ENCODE peak calls at places on chromosomes 7 and 10, in seven cellular contexts. One of them, this sample, is unnamed.

GRCh38 chr10:42987121-42987541 is 89.7 kb upstream of the RET start:
- DNase-seq in HuH-7.5: no peak
- DNase-seq in AG08396: no peak
- DNase-seq in GM20000: no peak
- DNase-seq in skeletal muscle cell: no peak
- DNase-seq in NCI-H2171 treated with DMSO at 0.1 percent for 48 hours: no peak
- DNase-seq in retina: no peak
- DNase-seq in this sample: no peak

GRCh38 chr7:13050703-13051102 is 363.3 kb downstream of the ARL4A start:
- DNase-seq in HuH-7.5: no peak
- DNase-seq in AG08396: peak
- DNase-seq in GM20000: no peak
- DNase-seq in skeletal muscle cell: peak
- DNase-seq in NCI-H2171 treated with DMSO at 0.1 percent for 48 hours: no peak
- DNase-seq in retina: no peak
- DNase-seq in this sample: no peak

GRCh38 chr10:124693396-124693795 is 50.8 kb downstream of the FAM53B start:
- DNase-seq in HuH-7.5: no peak
- DNase-seq in AG08396: no peak
- DNase-seq in GM20000: no peak
- DNase-seq in skeletal muscle cell: no peak
- DNase-seq in NCI-H2171 treated with DMSO at 0.1 percent for 48 hours: peak
- DNase-seq in retina: no peak
- DNase-seq in this sample: peak

GRCh38 chr10:94710578-94710977 is 27.0 kb downstream of the CYP2C18 start:
- DNase-seq in HuH-7.5: no peak
- DNase-seq in AG08396: no peak
- DNase-seq in GM20000: no peak
- DNase-seq in skeletal muscle cell: no peak
- DNase-seq in NCI-H2171 treated with DMSO at 0.1 percent for 48 hours: no peak
- DNase-seq in retina: no peak
- DNase-seq in this sample: no peak

GRCh38 chr10:110430369-110431273 is 67.1 kb upstream of the DUSP5 start:
- DNase-seq in HuH-7.5: no peak
- DNase-seq in AG08396: no peak
- DNase-seq in GM20000: no peak
- DNase-seq in skeletal muscle cell: no peak
- DNase-seq in NCI-H2171 treated with DMSO at 0.1 percent for 48 hours: no peak
- DNase-seq in retina: no peak
- DNase-seq in this sample: no peak

GRCh38 chr10:69816536-69816935 is 14.8 kb downstream of the COL13A1 start:
- DNase-seq in HuH-7.5: no peak
- DNase-seq in AG08396: no peak
- DNase-seq in GM20000: no peak
- DNase-seq in skeletal muscle cell: no peak
- DNase-seq in NCI-H2171 treated with DMSO at 0.1 percent for 48 hours: no peak
- DNase-seq in retina: no peak
- DNase-seq in this sample: no peak

GRCh38 chr10:35384265-35384868 is 48.1 kb downstream of the CCNY start:
- DNase-seq in HuH-7.5: no peak
- DNase-seq in AG08396: no peak
- DNase-seq in GM20000: no peak
- DNase-seq in skeletal muscle cell: no peak
- DNase-seq in NCI-H2171 treated with DMSO at 0.1 percent for 48 hours: no peak
- DNase-seq in retina: no peak
- DNase-seq in this sample: no peak

GRCh38 chr10:119824299-119824698 is 48.3 kb downstream of the MCMBP start:
- DNase-seq in HuH-7.5: no peak
- DNase-seq in AG08396: no peak
- DNase-seq in GM20000: no peak
- DNase-seq in skeletal muscle cell: no peak
- DNase-seq in NCI-H2171 treated with DMSO at 0.1 percent for 48 hours: no peak
- DNase-seq in retina: no peak
- DNase-seq in this sample: no peak

GRCh38 chr7:16669581-16669980 is 23.6 kb downstream of the BZW2 start:
- DNase-seq in HuH-7.5: no peak
- DNase-seq in AG08396: no peak
- DNase-seq in GM20000: no peak
- DNase-seq in skeletal muscle cell: no peak
- DNase-seq in NCI-H2171 treated with DMSO at 0.1 percent for 48 hours: no peak
- DNase-seq in retina: no peak
- DNase-seq in this sample: no peak

GRCh38 chr10:82691211-82691610 is 816.2 kb downstream of the NRG3 start:
- DNase-seq in HuH-7.5: no peak
- DNase-seq in AG08396: no peak
- DNase-seq in GM20000: no peak
- DNase-seq in skeletal muscle cell: no peak
- DNase-seq in NCI-H2171 treated with DMSO at 0.1 percent for 48 hours: no peak
- DNase-seq in retina: no peak
- DNase-seq in this sample: no peak

GRCh38 chr7:92925876-92926696 is 89.7 kb upstream of the CDK6 start:
- DNase-seq in HuH-7.5: no peak
- DNase-seq in AG08396: no peak
- DNase-seq in GM20000: no peak
- DNase-seq in skeletal muscle cell: peak
- DNase-seq in NCI-H2171 treated with DMSO at 0.1 percent for 48 hours: peak
- DNase-seq in retina: peak
- DNase-seq in this sample: peak

GRCh38 chr10:32413513-32413912 is 32.4 kb upstream of the CCDC7 start:
- DNase-seq in HuH-7.5: no peak
- DNase-seq in AG08396: peak
- DNase-seq in GM20000: no peak
- DNase-seq in skeletal muscle cell: peak
- DNase-seq in NCI-H2171 treated with DMSO at 0.1 percent for 48 hours: no peak
- DNase-seq in retina: no peak
- DNase-seq in this sample: no peak

GRCh38 chr7:14457567-14458453 is 444.7 kb downstream of the DGKB start:
- DNase-seq in HuH-7.5: peak
- DNase-seq in AG08396: peak
- DNase-seq in GM20000: peak
- DNase-seq in skeletal muscle cell: peak
- DNase-seq in NCI-H2171 treated with DMSO at 0.1 percent for 48 hours: peak
- DNase-seq in retina: peak
- DNase-seq in this sample: peak

GRCh38 chr10:930415-931325 is 835 bp downstream of the LARP4B start:
- DNase-seq in HuH-7.5: peak
- DNase-seq in AG08396: peak
- DNase-seq in GM20000: peak
- DNase-seq in skeletal muscle cell: no peak
- DNase-seq in NCI-H2171 treated with DMSO at 0.1 percent for 48 hours: peak
- DNase-seq in retina: peak
- DNase-seq in this sample: no peak

GRCh38 chr10:121373411-121373810 is 224.8 kb downstream of the FGFR2 start:
- DNase-seq in HuH-7.5: no peak
- DNase-seq in AG08396: no peak
- DNase-seq in GM20000: no peak
- DNase-seq in skeletal muscle cell: no peak
- DNase-seq in NCI-H2171 treated with DMSO at 0.1 percent for 48 hours: no peak
- DNase-seq in retina: no peak
- DNase-seq in this sample: no peak

GRCh38 chr10:88125766-88126165 is 262.3 kb downstream of the PTEN start:
- DNase-seq in HuH-7.5: no peak
- DNase-seq in AG08396: no peak
- DNase-seq in GM20000: no peak
- DNase-seq in skeletal muscle cell: no peak
- DNase-seq in NCI-H2171 treated with DMSO at 0.1 percent for 48 hours: no peak
- DNase-seq in retina: no peak
- DNase-seq in this sample: no peak

GRCh38 chr7:133950856-133951255 is 176.3 kb upstream of the LRGUK start:
- DNase-seq in HuH-7.5: no peak
- DNase-seq in AG08396: no peak
- DNase-seq in GM20000: no peak
- DNase-seq in skeletal muscle cell: no peak
- DNase-seq in NCI-H2171 treated with DMSO at 0.1 percent for 48 hours: no peak
- DNase-seq in retina: no peak
- DNase-seq in this sample: no peak

GRCh38 chr7:134355004-134355525 is 38.3 kb upstream of the SLC35B4 start:
- DNase-seq in HuH-7.5: no peak
- DNase-seq in AG08396: no peak
- DNase-seq in GM20000: no peak
- DNase-seq in skeletal muscle cell: no peak
- DNase-seq in NCI-H2171 treated with DMSO at 0.1 percent for 48 hours: no peak
- DNase-seq in retina: no peak
- DNase-seq in this sample: no peak

GRCh38 chr7:156684661-156685060 is 44.1 kb downstream of the RNF32 start:
- DNase-seq in HuH-7.5: no peak
- DNase-seq in AG08396: no peak
- DNase-seq in GM20000: no peak
- DNase-seq in skeletal muscle cell: no peak
- DNase-seq in NCI-H2171 treated with DMSO at 0.1 percent for 48 hours: no peak
- DNase-seq in retina: no peak
- DNase-seq in this sample: no peak

GRCh38 chr7:35551682-35552081 is 143.3 kb downstream of the HERPUD2 start:
- DNase-seq in HuH-7.5: no peak
- DNase-seq in AG08396: no peak
- DNase-seq in GM20000: no peak
- DNase-seq in skeletal muscle cell: no peak
- DNase-seq in NCI-H2171 treated with DMSO at 0.1 percent for 48 hours: no peak
- DNase-seq in retina: no peak
- DNase-seq in this sample: no peak

GRCh38 chr7:20798081-20798693 is 11.5 kb upstream of the SP8 start:
- DNase-seq in HuH-7.5: peak
- DNase-seq in AG08396: peak
- DNase-seq in GM20000: peak
- DNase-seq in skeletal muscle cell: no peak
- DNase-seq in NCI-H2171 treated with DMSO at 0.1 percent for 48 hours: no peak
- DNase-seq in retina: peak
- DNase-seq in this sample: no peak

GRCh38 chr7:110317699-110318265 is 773.1 kb upstream of the LRRN3 start:
- DNase-seq in HuH-7.5: no peak
- DNase-seq in AG08396: peak
- DNase-seq in GM20000: no peak
- DNase-seq in skeletal muscle cell: no peak
- DNase-seq in NCI-H2171 treated with DMSO at 0.1 percent for 48 hours: no peak
- DNase-seq in retina: no peak
- DNase-seq in this sample: no peak

GRCh38 chr10:126270116-126270515 is 118.2 kb downstream of the ADAM12 start:
- DNase-seq in HuH-7.5: no peak
- DNase-seq in AG08396: no peak
- DNase-seq in GM20000: no peak
- DNase-seq in skeletal muscle cell: peak
- DNase-seq in NCI-H2171 treated with DMSO at 0.1 percent for 48 hours: no peak
- DNase-seq in retina: no peak
- DNase-seq in this sample: no peak